ENCODE peak calls at places on chromosomes 12 and 14, in six cellular contexts. One of them, this sample, is unnamed. For H3K4me1, the result is how much of the 10 kb centered on the place peaks cover.

GRCh38 chr14:23095196-23096108 is at the start of gene C14orf119:
- DNase-seq in psoas muscle: peak
- DNase-seq in adrenal gland: peak
- DNase-seq in neural progenitor cell: peak
- DNase-seq in right lobe of liver: peak
- DNase-seq in naive thymus-derived CD4-positive, alpha-beta T cell: peak
- DNase-seq in this sample: peak

GRCh38 chr12:26647091-26647490 is 185.9 kb downstream of the ITPR2 start:
- DNase-seq in psoas muscle: no peak
- DNase-seq in adrenal gland: no peak
- DNase-seq in neural progenitor cell: no peak
- DNase-seq in right lobe of liver: no peak
- DNase-seq in naive thymus-derived CD4-positive, alpha-beta T cell: no peak
- DNase-seq in this sample: no peak

GRCh38 chr14:100872641-100873071 is 30.9 kb downstream of the RTL1 start:
- DNase-seq in psoas muscle: no peak
- DNase-seq in adrenal gland: no peak
- DNase-seq in neural progenitor cell: no peak
- DNase-seq in right lobe of liver: no peak
- DNase-seq in naive thymus-derived CD4-positive, alpha-beta T cell: no peak
- DNase-seq in this sample: no peak

GRCh38 chr14:102320033-102320660 is 601 bp downstream of the ZNF839 start:
- DNase-seq in psoas muscle: peak
- DNase-seq in adrenal gland: peak
- DNase-seq in neural progenitor cell: peak
- DNase-seq in right lobe of liver: peak
- DNase-seq in naive thymus-derived CD4-positive, alpha-beta T cell: peak
- DNase-seq in this sample: peak

GRCh38 chr12:89880695-89881350 is 172.2 kb upstream of the ATP2B1 start:
- DNase-seq in psoas muscle: no peak
- DNase-seq in adrenal gland: no peak
- DNase-seq in neural progenitor cell: no peak
- DNase-seq in right lobe of liver: no peak
- DNase-seq in naive thymus-derived CD4-positive, alpha-beta T cell: peak
- DNase-seq in this sample: no peak

GRCh38 chr12:75550401-75550851 is 39.0 kb upstream of the KRR1 start:
- DNase-seq in psoas muscle: no peak
- DNase-seq in adrenal gland: peak
- DNase-seq in neural progenitor cell: no peak
- DNase-seq in right lobe of liver: no peak
- DNase-seq in naive thymus-derived CD4-positive, alpha-beta T cell: no peak
- DNase-seq in this sample: no peak

GRCh38 chr14:36738269-36738668 is 76.6 kb downstream of the PAX9 start:
- DNase-seq in psoas muscle: no peak
- DNase-seq in adrenal gland: no peak
- DNase-seq in neural progenitor cell: no peak
- DNase-seq in right lobe of liver: no peak
- DNase-seq in naive thymus-derived CD4-positive, alpha-beta T cell: no peak
- DNase-seq in this sample: no peak

GRCh38 chr14:67643671-67644070 is 24.0 kb downstream of the ARG2 start:
- DNase-seq in psoas muscle: no peak
- DNase-seq in adrenal gland: no peak
- DNase-seq in neural progenitor cell: no peak
- DNase-seq in right lobe of liver: no peak
- DNase-seq in naive thymus-derived CD4-positive, alpha-beta T cell: no peak
- DNase-seq in this sample: no peak

GRCh38 chr14:20454359-20454644 is 310 bp downstream of the OSGEP start:
- DNase-seq in psoas muscle: no peak
- DNase-seq in adrenal gland: no peak
- DNase-seq in neural progenitor cell: no peak
- DNase-seq in right lobe of liver: peak
- DNase-seq in naive thymus-derived CD4-positive, alpha-beta T cell: peak
- DNase-seq in this sample: peak

GRCh38 chr14:102630405-102630804 is 38.0 kb downstream of the RCOR1 start:
- DNase-seq in psoas muscle: no peak
- DNase-seq in adrenal gland: no peak
- DNase-seq in neural progenitor cell: no peak
- DNase-seq in right lobe of liver: no peak
- DNase-seq in naive thymus-derived CD4-positive, alpha-beta T cell: no peak
- DNase-seq in this sample: no peak

GRCh38 chr14:33568935-33569579 is 381.8 kb downstream of the EGLN3 start:
- DNase-seq in psoas muscle: no peak
- DNase-seq in adrenal gland: no peak
- DNase-seq in neural progenitor cell: no peak
- DNase-seq in right lobe of liver: no peak
- DNase-seq in naive thymus-derived CD4-positive, alpha-beta T cell: no peak
- DNase-seq in this sample: no peak

GRCh38 chr12:94379479-94380113 is 80.1 kb downstream of the CEP83 start:
- DNase-seq in psoas muscle: no peak
- DNase-seq in adrenal gland: no peak
- DNase-seq in neural progenitor cell: no peak
- DNase-seq in right lobe of liver: no peak
- DNase-seq in naive thymus-derived CD4-positive, alpha-beta T cell: no peak
- DNase-seq in this sample: no peak

GRCh38 chr14:93999573-93999972 is 2.5 kb downstream of the CCDC197 start:
- DNase-seq in psoas muscle: no peak
- DNase-seq in adrenal gland: no peak
- DNase-seq in neural progenitor cell: no peak
- DNase-seq in right lobe of liver: no peak
- DNase-seq in naive thymus-derived CD4-positive, alpha-beta T cell: no peak
- DNase-seq in this sample: no peak

GRCh38 chr12:19572920-19573558 is 133.7 kb downstream of the AEBP2 start:
- DNase-seq in psoas muscle: no peak
- DNase-seq in adrenal gland: no peak
- DNase-seq in neural progenitor cell: peak
- DNase-seq in right lobe of liver: no peak
- DNase-seq in naive thymus-derived CD4-positive, alpha-beta T cell: no peak
- DNase-seq in this sample: peak

GRCh38 chr14:61502459-61503093 is 181.2 kb downstream of the PRKCH start:
- DNase-seq in psoas muscle: no peak
- DNase-seq in adrenal gland: no peak
- DNase-seq in neural progenitor cell: no peak
- DNase-seq in right lobe of liver: no peak
- DNase-seq in naive thymus-derived CD4-positive, alpha-beta T cell: no peak
- DNase-seq in this sample: no peak

GRCh38 chr12:54258286-54258685 is 21.6 kb downstream of the CBX5 start:
- DNase-seq in psoas muscle: no peak
- DNase-seq in adrenal gland: no peak
- DNase-seq in neural progenitor cell: peak
- DNase-seq in right lobe of liver: no peak
- DNase-seq in naive thymus-derived CD4-positive, alpha-beta T cell: no peak
- DNase-seq in this sample: no peak

GRCh38 chr12:15756822-15757221 is 32.4 kb downstream of the EPS8 start:
- DNase-seq in psoas muscle: no peak
- DNase-seq in adrenal gland: no peak
- DNase-seq in neural progenitor cell: no peak
- DNase-seq in right lobe of liver: no peak
- DNase-seq in naive thymus-derived CD4-positive, alpha-beta T cell: no peak
- DNase-seq in this sample: no peak

GRCh38 chr14:39219075-39219499 is 14.6 kb upstream of the MIA2 start:
- DNase-seq in psoas muscle: no peak
- DNase-seq in adrenal gland: peak
- DNase-seq in neural progenitor cell: no peak
- DNase-seq in right lobe of liver: no peak
- DNase-seq in naive thymus-derived CD4-positive, alpha-beta T cell: no peak
- DNase-seq in this sample: no peak

GRCh38 chr12:130286041-130286440 is 51.6 kb upstream of the PIWIL1 start:
- DNase-seq in psoas muscle: no peak
- DNase-seq in adrenal gland: no peak
- DNase-seq in neural progenitor cell: peak
- DNase-seq in right lobe of liver: no peak
- DNase-seq in naive thymus-derived CD4-positive, alpha-beta T cell: no peak
- DNase-seq in this sample: no peak

GRCh38 chr14:71355324-71356201 is 448.3 kb downstream of the PCNX1 start:
- DNase-seq in psoas muscle: no peak
- DNase-seq in adrenal gland: peak
- DNase-seq in neural progenitor cell: no peak
- DNase-seq in right lobe of liver: no peak
- DNase-seq in naive thymus-derived CD4-positive, alpha-beta T cell: no peak
- DNase-seq in this sample: peak

GRCh38 chr12:132777614-132778013 is 16.0 kb upstream of the ANKLE2 start:
- DNase-seq in psoas muscle: no peak
- DNase-seq in adrenal gland: no peak
- DNase-seq in neural progenitor cell: no peak
- DNase-seq in right lobe of liver: no peak
- DNase-seq in naive thymus-derived CD4-positive, alpha-beta T cell: no peak
- DNase-seq in this sample: no peak

GRCh38 chr12:66210840-66211239 is 21.8 kb downstream of the IRAK3 start:
- DNase-seq in psoas muscle: no peak
- DNase-seq in adrenal gland: no peak
- DNase-seq in neural progenitor cell: no peak
- DNase-seq in right lobe of liver: no peak
- DNase-seq in naive thymus-derived CD4-positive, alpha-beta T cell: no peak
- DNase-seq in this sample: no peak

GRCh38 chr14:59262717-59263469 is 74.4 kb downstream of the DAAM1 start:
- DNase-seq in psoas muscle: no peak
- DNase-seq in adrenal gland: no peak
- DNase-seq in neural progenitor cell: no peak
- DNase-seq in right lobe of liver: peak
- DNase-seq in naive thymus-derived CD4-positive, alpha-beta T cell: no peak
- DNase-seq in this sample: no peak

GRCh38 chr12:104612381-104612780 is 155.6 kb downstream of the CHST11 start:
- DNase-seq in psoas muscle: no peak
- DNase-seq in adrenal gland: no peak
- DNase-seq in neural progenitor cell: no peak
- DNase-seq in right lobe of liver: no peak
- DNase-seq in naive thymus-derived CD4-positive, alpha-beta T cell: no peak
- DNase-seq in this sample: no peak
- H3K27ac ChIP-seq in psoas muscle: no peak
- H3K27ac ChIP-seq in adrenal gland: no peak
- H3K27ac ChIP-seq in neural progenitor cell: no peak
- H3K27ac ChIP-seq in right lobe of liver: no peak
- H3K27ac ChIP-seq in naive thymus-derived CD4-positive, alpha-beta T cell: no peak
- H3K27ac ChIP-seq in this sample: no peak

GRCh38 chr12:57615637-57616036 is 4.4 kb downstream of the ARHGEF25 start:
- DNase-seq in psoas muscle: no peak
- DNase-seq in adrenal gland: no peak
- DNase-seq in neural progenitor cell: no peak
- DNase-seq in right lobe of liver: no peak
- DNase-seq in naive thymus-derived CD4-positive, alpha-beta T cell: no peak
- DNase-seq in this sample: no peak
- H3K4me1 ChIP-seq in psoas muscle: under half
- H3K4me1 ChIP-seq in adrenal gland: under half
- H3K4me1 ChIP-seq in neural progenitor cell: under half
- H3K4me1 ChIP-seq in right lobe of liver: under half
- H3K4me1 ChIP-seq in naive thymus-derived CD4-positive, alpha-beta T cell: under half
- H3K4me1 ChIP-seq in this sample: under half

GRCh38 chr12:119910586-119910985 is 33.5 kb upstream of the CIT start:
- DNase-seq in psoas muscle: no peak
- DNase-seq in adrenal gland: no peak
- DNase-seq in neural progenitor cell: no peak
- DNase-seq in right lobe of liver: no peak
- DNase-seq in naive thymus-derived CD4-positive, alpha-beta T cell: no peak
- DNase-seq in this sample: no peak

GRCh38 chr12:119913931-119914330 is 36.8 kb upstream of the CIT start:
- DNase-seq in psoas muscle: no peak
- DNase-seq in adrenal gland: no peak
- DNase-seq in neural progenitor cell: no peak
- DNase-seq in right lobe of liver: no peak
- DNase-seq in naive thymus-derived CD4-positive, alpha-beta T cell: no peak
- DNase-seq in this sample: no peak

GRCh38 chr12:119914666-119915065 is 37.5 kb upstream of the CIT start:
- DNase-seq in psoas muscle: no peak
- DNase-seq in adrenal gland: no peak
- DNase-seq in neural progenitor cell: no peak
- DNase-seq in right lobe of liver: no peak
- DNase-seq in naive thymus-derived CD4-positive, alpha-beta T cell: no peak
- DNase-seq in this sample: no peak

GRCh38 chr12:119916111-119916510 is 39.0 kb upstream of the CIT start:
- DNase-seq in psoas muscle: no peak
- DNase-seq in adrenal gland: no peak
- DNase-seq in neural progenitor cell: no peak
- DNase-seq in right lobe of liver: no peak
- DNase-seq in naive thymus-derived CD4-positive, alpha-beta T cell: no peak
- DNase-seq in this sample: no peak

GRCh38 chr12:119911147-119911546 is 34.0 kb upstream of the CIT start:
- DNase-seq in psoas muscle: no peak
- DNase-seq in adrenal gland: no peak
- DNase-seq in neural progenitor cell: no peak
- DNase-seq in right lobe of liver: no peak
- DNase-seq in naive thymus-derived CD4-positive, alpha-beta T cell: no peak
- DNase-seq in this sample: no peak
- H3K4me3 ChIP-seq in psoas muscle: no peak
- H3K4me3 ChIP-seq in adrenal gland: no peak
- H3K4me3 ChIP-seq in neural progenitor cell: no peak
- H3K4me3 ChIP-seq in right lobe of liver: no peak
- H3K4me3 ChIP-seq in naive thymus-derived CD4-positive, alpha-beta T cell: no peak
- H3K4me3 ChIP-seq in this sample: no peak

GRCh38 chr12:2384029-2384386 is 331.2 kb downstream of the CACNA1C start:
- DNase-seq in psoas muscle: no peak
- DNase-seq in adrenal gland: no peak
- DNase-seq in neural progenitor cell: no peak
- DNase-seq in right lobe of liver: no peak
- DNase-seq in naive thymus-derived CD4-positive, alpha-beta T cell: no peak
- DNase-seq in this sample: no peak
- H3K27ac ChIP-seq in psoas muscle: no peak
- H3K27ac ChIP-seq in adrenal gland: no peak
- H3K27ac ChIP-seq in neural progenitor cell: no peak
- H3K27ac ChIP-seq in right lobe of liver: no peak
- H3K27ac ChIP-seq in naive thymus-derived CD4-positive, alpha-beta T cell: no peak
- H3K27ac ChIP-seq in this sample: no peak

DNA sequence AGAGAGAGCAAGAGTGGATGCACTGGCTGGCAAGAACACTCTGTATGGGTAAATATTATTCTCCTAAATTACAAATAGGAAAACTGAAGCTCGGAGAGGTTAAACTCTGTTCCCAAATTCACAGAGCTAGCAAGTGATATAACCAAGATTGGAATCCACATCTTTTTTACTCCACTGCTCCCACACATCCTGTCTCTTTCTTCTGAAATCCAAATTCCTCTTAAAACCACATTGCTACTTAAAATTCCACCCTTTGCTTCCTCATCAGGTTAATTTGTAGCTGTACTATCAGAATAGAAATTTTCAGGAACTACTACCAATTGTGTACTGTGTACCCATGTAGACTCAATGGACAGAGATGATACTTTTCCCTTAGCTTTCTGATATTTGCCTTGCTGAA is 74.4 kb downstream of the ARMH4 start:
- DNase-seq in psoas muscle: no peak
- DNase-seq in adrenal gland: no peak
- DNase-seq in neural progenitor cell: no peak
- DNase-seq in right lobe of liver: no peak
- DNase-seq in naive thymus-derived CD4-positive, alpha-beta T cell: no peak
- DNase-seq in this sample: no peak
- H3K4me1 ChIP-seq in psoas muscle: under half
- H3K4me1 ChIP-seq in adrenal gland: under half
- H3K4me1 ChIP-seq in neural progenitor cell: under half
- H3K4me1 ChIP-seq in right lobe of liver: under half
- H3K4me1 ChIP-seq in naive thymus-derived CD4-positive, alpha-beta T cell: under half
- H3K4me1 ChIP-seq in this sample: under half

This sample was measured in testis.